ENCODE peak calls at places on chromosomes 11 and 22, in five cellular contexts. A is nephron progenitor cell; B is stimulated activated CD8-positive, alpha-beta memory T cell treated with anti-CD3 and anti-CD28 coated beads, Interleukin-4, amount 100 ng/mL, for 4 hours; U is B cell; D is lung. F is an unnamed sample.

GRCh38 chr22:45882881-45883810 is 93.8 kb downstream of the WNT7B start:
- DNase-seq in A (no peak), D (no peak), B (no peak), U (no peak), F (no peak)

GRCh38 chr22:42719133-42719532 is 1.5 kb downstream of the A4GALT start:
- DNase-seq in B (no peak), U (peak; percentile 34), A (no peak), D (no peak), F (no peak)

GRCh38 chr22:50544078-50544745 is 1.5 kb upstream of the KLHDC7B start:
- DNase-seq in D (peak; percentile 82), A (peak; percentile 90), U (peak; percentile 83), B (peak; percentile 72), F (peak; percentile 77)

GRCh38 chr11:71933141-71933933 is 4.5 kb downstream of the RNF121 start:
- DNase-seq in D (no peak), B (no peak), A (no peak), U (no peak), F (no peak)

GRCh38 chr11:83408946-83409345 is 122.8 kb upstream of the CCDC90B start:
- DNase-seq in A (no peak), B (no peak), D (no peak), U (no peak), F (no peak)

GRCh38 chr22:45903355-45904149 is 73.4 kb downstream of the WNT7B start:
- DNase-seq in D (no peak), A (peak; percentile 43), U (no peak), B (no peak), F (peak; percentile 76)

GRCh38 chr11:15673408-15673811 is 558.7 kb downstream of the INSC start:
- DNase-seq in A (no peak), U (peak; percentile 11), B (no peak), D (peak; percentile 33), F (peak; percentile 47)

GRCh38 chr11:87092159-87092558 is 54.4 kb downstream of the TMEM135 start:
- DNase-seq in B (no peak), D (no peak), A (no peak), U (no peak), F (no peak)

GRCh38 chr11:68678031-68678441 is 6.3 kb upstream of the GAL start:
- DNase-seq in B (no peak), D (no peak), U (no peak), A (no peak), F (no peak)

GRCh38 chr11:1747753-1748466 is 2.5 kb downstream of the IFITM10 start:
- DNase-seq in D (no peak), U (no peak), B (no peak), A (no peak), F (no peak)

GRCh38 chr11:130520231-130520630 is 71.8 kb downstream of the ADAMTS15 start:
- DNase-seq in D (peak; percentile 27), U (no peak), A (no peak), B (no peak), F (no peak)

GRCh38 chr11:72430743-72431570 is 3.4 kb downstream of the CLPB start:
- DNase-seq in U (no peak), D (no peak), B (no peak), A (peak; percentile 25), F (peak; percentile 67)

GRCh38 chr22:38167988-38168407 is 13.6 kb downstream of the PLA2G6 start:
- DNase-seq in A (no peak), U (no peak), B (no peak), D (no peak), F (peak; percentile 27)

GRCh38 chr22:38832005-38832978 is 11.5 kb downstream of the NPTXR start:
- DNase-seq in A (no peak), D (no peak), B (no peak), U (no peak), F (no peak)

GRCh38 chr11:12853652-12854296 is 155.3 kb upstream of the RASSF10 start:
- DNase-seq in B (no peak), D (no peak), U (no peak), A (no peak), F (peak; percentile 48)

GRCh38 chr22:43186272-43187170 is at the start of gene TTLL12:
- DNase-seq in B (peak; percentile 35), U (peak; percentile 48), A (peak; percentile 81), D (no peak), F (peak; percentile 83)